ENCODE peak calls at places on chromosomes 13 and 19, in seven cellular contexts. K is PC-3, L is hepatocyte, D is neural progenitor cell, C is OCI-LY7, S is GM23338, J is HCT116. N is an unnamed sample.

GRCh38 chr13:101217086-101217485 is 199.2 kb downstream of the NALCN start:
- DNase-seq in L (no peak), S (no peak), C (no peak), D (no peak), K (no peak), J (no peak), N (no peak)

GRCh38 chr13:109119886-109120285 is 490.5 kb downstream of the MYO16 start:
- DNase-seq in K (no peak), D (no peak), L (no peak), C (no peak), S (no peak), J (no peak), N (no peak)

GRCh38 chr13:99973163-99973785 is 1.7 kb upstream of the ZIC5 start:
- DNase-seq in L (no peak), J (no peak), K (no peak), S (no peak), C (no peak), D (no peak), N (no peak)

GRCh38 chr13:37956536-37956935 is 87.0 kb upstream of the TRPC4 start:
- DNase-seq in L (no peak), K (peak; percentile 71), J (no peak), D (no peak), C (no peak), S (no peak), N (no peak)

GRCh38 chr19:610801-611505 is 21.3 kb downstream of the HCN2 start:
- DNase-seq in K (no peak), D (no peak), L (no peak), C (peak; percentile 80), S (no peak), J (no peak), N (peak; percentile 81)

GRCh38 chr19:3132971-3133792 is 2.7 kb upstream of the GNA15 start:
- DNase-seq in C (no peak), J (no peak), K (no peak), D (no peak), L (no peak), S (no peak), N (peak; percentile 78)

GRCh38 chr13:75357576-75358295 is 124.2 kb downstream of the TBC1D4 start:
- DNase-seq in C (peak; percentile 73), K (peak; percentile 76), D (peak; percentile 77), J (peak; percentile 72), L (peak; percentile 46), S (peak; percentile 83), N (peak; percentile 78)

GRCh38 chr13:106357198-106357597 is 178.3 kb downstream of the EFNB2 start:
- DNase-seq in L (no peak), S (no peak), K (no peak), J (no peak), C (no peak), D (peak; percentile 16), N (peak; percentile 23)

DNA sequence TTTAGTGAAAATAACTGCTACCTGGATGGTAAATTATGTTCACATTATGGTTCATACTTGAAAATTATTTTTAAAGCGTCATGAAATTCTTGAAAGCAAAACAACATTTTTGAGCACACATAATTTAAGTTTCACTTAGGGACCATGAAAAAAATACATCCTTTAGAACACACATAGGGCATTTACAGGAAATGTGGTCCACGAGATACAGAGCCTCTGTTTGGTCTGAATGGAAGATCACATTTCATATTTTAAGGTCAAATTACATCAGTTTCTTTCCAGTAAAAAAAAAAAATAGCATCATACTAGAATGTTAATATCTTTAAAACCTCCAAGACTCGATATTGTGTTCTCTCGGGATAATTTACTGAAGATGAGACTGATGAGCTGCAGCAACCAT is 720.8 kb downstream of the DIAPH3 start:
- DNase-seq in S (no peak), C (no peak), D (no peak), J (no peak), L (no peak), K (no peak), N (no peak)
- TF ChIP-seq EZH2phosphoT487 in S (no peak), C (no peak), D (no peak), J (no peak), L (no peak), K (no peak), N (no peak)

DNA sequence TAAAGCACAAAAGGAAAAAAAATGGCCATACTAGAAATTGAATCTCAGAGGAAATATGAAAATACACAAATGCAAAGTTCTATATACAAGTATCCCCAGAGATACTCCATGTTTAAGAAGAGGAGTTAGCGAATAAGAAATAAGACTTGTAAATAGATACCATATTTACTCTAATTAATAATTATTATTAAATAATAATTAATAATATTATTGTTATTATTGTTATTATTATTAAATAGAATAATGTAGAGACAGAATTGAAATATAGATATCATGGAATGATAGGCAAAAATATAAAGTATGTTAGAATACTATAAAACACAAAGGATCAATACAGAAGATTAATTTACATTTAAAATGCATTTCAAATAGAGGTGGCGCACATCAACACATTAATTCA is 1047.5 kb upstream of the MIR17HG start:
- DNase-seq in S (no peak), L (no peak), J (no peak), K (no peak), C (no peak), D (no peak), N (no peak)
- H3K27ac ChIP-seq in S (no peak overlapping the region), L (no peak overlapping the region), J (no peak overlapping the region), K (no peak overlapping the region), C (no peak overlapping the region), D (no peak overlapping the region), N (no peak overlapping the region)

GRCh38 chr19:41224632-41225031 is 5.6 kb downstream of the AXL start:
- DNase-seq in C (no peak), L (no peak), S (no peak), D (no peak), J (no peak), K (no peak), N (no peak)
- H3K4me1 ChIP-seq in C (no peaks in the 10 kb centered on the region), L (peaks cover 31% of the 10 kb centered on the region), S (peaks cover 33% of the 10 kb centered on the region), D (peaks cover 20% of the 10 kb centered on the region), J (peaks cover 98% of the 10 kb centered on the region), K (peaks cover 60% of the 10 kb centered on the region), N (peaks cover 60% of the 10 kb centered on the region)

GRCh38 chr13:31409678-31410356 is 210.0 kb downstream of the B3GLCT start:
- DNase-seq in K (peak; percentile 11), J (no peak), S (peak; percentile 52), D (peak; percentile 26), C (peak; percentile 78), L (peak; percentile 20), N (peak; percentile 53)

GRCh38 chr13:31418186-31418585 is 218.4 kb downstream of the B3GLCT start:
- DNase-seq in J (no peak), L (no peak), D (no peak), K (no peak), S (no peak), C (no peak), N (no peak)

GRCh38 chr13:31408927-31409326 is 209.2 kb downstream of the B3GLCT start:
- DNase-seq in L (no peak), D (no peak), K (no peak), C (no peak), S (no peak), J (no peak), N (no peak)

DNA sequence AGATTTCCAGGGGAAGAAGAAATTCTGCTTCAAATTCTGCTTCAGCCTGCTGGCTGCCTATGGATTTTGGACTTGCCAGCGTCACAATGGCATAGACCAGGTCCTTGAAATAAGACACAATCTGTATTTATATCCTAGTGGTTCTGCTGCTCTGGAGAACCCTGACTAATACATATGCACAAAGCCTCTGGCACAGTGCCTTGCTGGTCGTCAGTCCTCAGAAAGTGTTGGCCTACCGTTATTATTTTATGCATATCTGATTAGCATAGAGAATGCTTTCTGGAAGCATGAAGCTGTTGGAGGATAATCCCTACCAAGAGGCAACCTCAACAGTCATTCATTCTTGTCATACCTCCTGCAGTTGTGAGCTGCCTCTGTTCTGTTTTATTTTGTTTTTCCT is 213.8 kb downstream of the B3GLCT start:
- DNase-seq in J (no peak), K (no peak), S (no peak), D (no peak), C (no peak), L (no peak), N (peak; percentile 29)
- TF ChIP-seq EZH2phosphoT487 in J (no peak), K (no peak), S (no peak), D (no peak), C (no peak), L (no peak), N (no peak)

GRCh38 chr19:10519421-10519820 is 2.2 kb upstream of the S1PR5 start:
- DNase-seq in C (no peak), J (no peak), L (no peak), D (no peak), K (no peak), S (no peak), N (no peak)
- H3K27ac ChIP-seq in C (no peak overlapping the region), J (no peak overlapping the region), L (no peak overlapping the region), D (no peak overlapping the region), K (no peak overlapping the region), S (no peak overlapping the region), N (no peak overlapping the region)

DNA sequence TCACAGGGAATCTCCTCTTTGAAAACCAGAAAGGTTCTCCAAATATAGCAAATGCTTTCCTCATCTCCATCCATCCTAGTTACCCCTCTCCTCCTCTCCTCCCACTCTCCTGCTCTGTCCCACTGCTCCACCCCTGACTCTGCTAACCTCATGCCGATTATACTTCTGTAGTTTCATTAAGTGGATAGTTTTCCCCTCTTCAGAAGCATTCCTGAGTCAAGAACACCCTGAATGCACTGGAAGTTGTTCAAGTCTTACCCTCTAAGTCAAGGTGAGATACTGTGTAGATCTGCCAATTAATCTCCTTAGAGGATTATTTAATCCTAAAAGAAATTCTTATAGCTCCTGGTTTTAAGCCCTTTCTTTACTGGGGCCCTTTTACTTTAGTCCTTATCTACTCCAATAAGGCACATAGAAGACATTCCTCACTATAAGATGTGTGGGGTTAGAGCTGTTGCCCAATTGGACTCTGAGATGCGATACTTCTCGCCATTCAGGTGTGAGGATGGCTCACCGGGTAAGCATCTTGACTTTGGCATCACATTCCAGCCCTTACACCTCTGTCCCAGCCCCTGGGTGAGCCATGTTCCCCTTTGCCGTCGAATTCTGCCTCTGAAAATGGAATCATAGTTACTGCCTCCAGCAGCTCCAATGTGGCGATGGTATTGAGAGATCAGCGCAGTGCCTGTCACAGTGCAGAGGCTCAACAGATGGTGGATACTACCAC is 67.7 kb downstream of the COL4A2 start:
- DNase-seq in C (no peak), K (no peak), D (no peak), J (no peak), S (no peak), L (no peak), N (no peak)
- H3K4me1 ChIP-seq in C (no peaks in the 10 kb centered on the region), K (peaks cover 10% of the 10 kb centered on the region), D (peaks cover 15% of the 10 kb centered on the region), J (no peaks in the 10 kb centered on the region), S (peaks cover 14% of the 10 kb centered on the region), L (peaks cover 4% of the 10 kb centered on the region), N (peaks cover 8% of the 10 kb centered on the region)

DNA sequence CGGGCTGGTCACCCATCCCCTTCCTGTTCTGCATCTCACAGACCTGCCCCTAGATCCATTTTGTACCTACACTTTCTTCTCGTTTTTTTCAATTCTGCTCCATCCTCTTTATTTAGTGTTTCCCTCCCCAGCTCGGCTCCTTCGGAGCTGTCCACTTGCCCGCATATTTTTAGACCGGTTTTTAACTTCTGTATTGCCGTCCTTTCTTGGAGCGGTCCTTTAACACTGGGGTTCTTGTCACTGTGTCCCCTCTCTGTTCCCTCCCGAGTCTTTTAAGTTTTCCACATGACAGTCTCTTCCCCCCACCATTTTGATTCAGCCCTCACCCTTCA is 1.7 kb downstream of the ARHGAP35 start:
- DNase-seq in K (no peak), D (no peak), L (no peak), S (no peak), C (no peak), J (no peak), N (peak; percentile 64)
- TF ChIP-seq EZH2phosphoT487 in K (no peak), D (no peak), L (no peak), S (no peak), C (no peak), J (no peak), N (no peak)

N was measured in GM23248.